ENCODE peak calls at places on chromosomes 12 and 14, in ten cellular contexts. U is GM23338, Y is ovary, N is IMR-90, H is heart left ventricle, P is A549, R is left lung, C is PC-3, A is ascending aorta, B is heart right ventricle. Q is an unnamed sample.

GRCh38 chr14:64899958-64900357 is 14.3 kb upstream of the CHURC1 start:
- DNase-seq in P (no peak), N (peak; percentile 22), Y (no peak), A (no peak), B (no peak), H (no peak), C (no peak), U (no peak), R (no peak), Q (no peak)

GRCh38 chr14:71286126-71286525 is 378.9 kb downstream of the PCNX1 start:
- DNase-seq in U (no peak), P (no peak), Y (no peak), A (no peak), N (no peak), B (no peak), R (no peak), C (peak; percentile 83), H (no peak), Q (no peak)

GRCh38 chr12:66804555-66804954 is 125.7 kb upstream of the GRIP1 start:
- DNase-seq in H (no peak), B (no peak), Y (no peak), R (no peak), U (peak; percentile 15), N (no peak), A (no peak), C (no peak), P (no peak), Q (no peak)

GRCh38 chr12:102067574-102068258 is 5.9 kb upstream of the WASHC3 start:
- DNase-seq in Y (no peak), H (no peak), U (no peak), A (no peak), C (no peak), B (no peak), P (no peak), R (no peak), N (peak; percentile 36), Q (no peak)

GRCh38 chr12:6946033-6946919 is 2.5 kb downstream of the C12orf57 start:
- DNase-seq in A (no peak), H (no peak), U (peak; percentile 95), C (peak; percentile 94), Y (no peak), B (peak; percentile 38), R (peak; percentile 92), N (no peak), P (peak; percentile 93), Q (peak; percentile 93)

GRCh38 chr12:85923767-85924331 is 49.8 kb downstream of the NTS start:
- DNase-seq in B (no peak), R (no peak), H (no peak), C (peak; percentile 60), P (no peak), U (peak; percentile 47), A (no peak), N (peak; percentile 49), Y (no peak), Q (peak; percentile 7)

GRCh38 chr14:52856139-52856538 is 64.7 kb upstream of the GNPNAT1 start:
- DNase-seq in U (no peak), Y (no peak), N (no peak), A (no peak), C (no peak), H (no peak), P (no peak), B (no peak), R (no peak), Q (no peak)

GRCh38 chr12:126483145-126484068 is 1418.2 kb downstream of the AACS start:
- DNase-seq in R (no peak), A (no peak), C (peak; percentile 81), Y (no peak), H (no peak), N (no peak), P (no peak), B (no peak), U (no peak), Q (peak; percentile 31)

GRCh38 chr14:24298892-24299254 is 707 bp downstream of the DHRS1 start:
- DNase-seq in N (peak; percentile 77), Y (no peak), P (peak; percentile 60), U (peak; percentile 30), R (no peak), A (no peak), C (peak; percentile 87), H (no peak), B (no peak), Q (peak; percentile 76)

GRCh38 chr14:92973265-92973797 is 50.4 kb downstream of the CHGA start:
- DNase-seq in A (no peak), R (peak; percentile 58), P (no peak), B (peak; percentile 82), N (peak; percentile 53), Y (peak; percentile 84), U (peak; percentile 89), H (peak; percentile 80), C (peak; percentile 73), Q (peak; percentile 48)

GRCh38 chr12:82040987-82041743 is 282.0 kb upstream of the PPFIA2 start:
- DNase-seq in R (no peak), A (no peak), B (no peak), P (no peak), N (no peak), U (no peak), H (no peak), Y (no peak), C (no peak), Q (no peak)

GRCh38 chr14:104865069-104865630 is at the start of gene CEP170B:
- DNase-seq in A (no peak), U (peak; percentile 57), Y (no peak), B (peak; percentile 57), R (peak; percentile 37), N (peak; percentile 21), H (peak; percentile 46), C (peak; percentile 36), P (peak; percentile 60), Q (no peak)

GRCh38 chr12:27333311-27334009 is 824 bp downstream of the BMAL2 start:
- DNase-seq in B (peak; percentile 31), P (no peak), U (peak; percentile 49), R (peak; percentile 64), H (peak; percentile 30), C (peak; percentile 46), A (no peak), Y (peak; percentile 19), N (no peak), Q (no peak)

GRCh38 chr14:52686176-52686575 is 9.2 kb downstream of the ERO1A start:
- DNase-seq in B (no peak), C (no peak), P (no peak), Y (no peak), N (no peak), A (no peak), U (no peak), H (no peak), R (no peak), Q (no peak)

DNA sequence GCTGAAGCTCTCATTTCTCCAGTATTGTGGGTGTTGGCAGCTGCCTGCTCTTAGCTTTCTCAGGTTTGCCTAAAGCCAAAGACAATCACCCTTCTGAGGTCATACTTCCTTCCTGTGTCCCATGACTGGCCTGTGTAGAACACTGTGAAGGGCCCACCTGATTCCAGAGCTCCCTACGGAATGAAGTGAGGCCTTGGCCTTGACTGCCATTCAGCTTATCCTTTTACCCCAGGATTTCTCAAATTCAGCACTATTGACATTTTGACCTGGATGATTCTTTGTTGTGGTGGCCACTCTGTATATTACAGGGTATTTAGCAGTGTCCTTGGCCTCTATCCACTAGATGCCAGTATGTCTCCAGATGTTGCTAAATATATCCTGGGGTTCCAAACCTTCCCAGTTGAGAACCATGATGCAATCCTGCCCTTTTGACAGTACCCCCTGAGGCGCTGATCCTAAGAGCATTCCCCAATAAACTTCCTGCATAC is 112.3 kb upstream of the KRR1 start:
- DNase-seq in P (peak; percentile 35), N (peak; percentile 33), A (no peak), H (no peak), Y (no peak), R (no peak), U (peak; percentile 78), C (peak; percentile 54), B (no peak), Q (peak; percentile 70)
- TF ChIP-seq CTCF in P (peak; percentile 50), N (peak; percentile 40), A (no peak), H (peak; percentile 33), Y (no peak), R (no peak), U (peak; percentile 75), C (peak; percentile 62), B (peak; percentile 52), Q (peak; percentile 84)

DNA sequence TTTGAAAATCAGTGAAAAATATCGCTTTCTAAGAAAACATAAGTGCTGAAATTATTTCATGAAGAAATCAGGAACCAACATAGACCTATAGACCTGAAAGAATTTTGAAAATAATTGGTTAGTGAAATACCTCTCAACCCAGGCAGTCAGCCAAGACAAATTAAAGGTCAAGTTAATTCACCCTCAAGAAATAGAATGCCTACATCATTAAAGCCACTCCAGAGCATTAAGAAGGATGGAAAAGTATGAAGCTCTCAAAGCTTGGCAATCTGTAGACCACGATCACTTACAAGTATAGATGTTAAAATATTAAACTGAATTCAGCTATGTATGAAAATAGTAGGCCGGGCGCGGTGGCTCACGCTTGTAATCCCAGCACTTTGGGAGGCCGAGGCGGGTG is 48.3 kb downstream of the SFSWAP start:
- DNase-seq in U (no peak), H (no peak), N (no peak), P (no peak), Y (no peak), R (no peak), A (no peak), C (no peak), B (no peak), Q (no peak)
- H3K4me1 ChIP-seq in U (no peaks in the 10 kb centered on the region), H (peaks cover 9% of the 10 kb centered on the region), N (no peaks in the 10 kb centered on the region), P (no peaks in the 10 kb centered on the region), Y (no peaks in the 10 kb centered on the region), R (no peaks in the 10 kb centered on the region), A (no peaks in the 10 kb centered on the region), C (no peaks in the 10 kb centered on the region), B (peaks cover 7% of the 10 kb centered on the region), Q (no peaks in the 10 kb centered on the region)

GRCh38 chr12:18919826-18920511 is 182.1 kb downstream of the CAPZA3 start:
- DNase-seq in P (no peak), C (no peak), B (no peak), Y (no peak), H (no peak), A (no peak), U (no peak), R (no peak), N (no peak), Q (no peak)
- H3K27ac ChIP-seq in P (no peak overlapping the region), C (no peak overlapping the region), B (no peak overlapping the region), Y (no peak overlapping the region), H (no peak overlapping the region), A (no peak overlapping the region), U (no peak overlapping the region), R (no peak overlapping the region), N (no peak overlapping the region), Q (no peak overlapping the region)

DNA sequence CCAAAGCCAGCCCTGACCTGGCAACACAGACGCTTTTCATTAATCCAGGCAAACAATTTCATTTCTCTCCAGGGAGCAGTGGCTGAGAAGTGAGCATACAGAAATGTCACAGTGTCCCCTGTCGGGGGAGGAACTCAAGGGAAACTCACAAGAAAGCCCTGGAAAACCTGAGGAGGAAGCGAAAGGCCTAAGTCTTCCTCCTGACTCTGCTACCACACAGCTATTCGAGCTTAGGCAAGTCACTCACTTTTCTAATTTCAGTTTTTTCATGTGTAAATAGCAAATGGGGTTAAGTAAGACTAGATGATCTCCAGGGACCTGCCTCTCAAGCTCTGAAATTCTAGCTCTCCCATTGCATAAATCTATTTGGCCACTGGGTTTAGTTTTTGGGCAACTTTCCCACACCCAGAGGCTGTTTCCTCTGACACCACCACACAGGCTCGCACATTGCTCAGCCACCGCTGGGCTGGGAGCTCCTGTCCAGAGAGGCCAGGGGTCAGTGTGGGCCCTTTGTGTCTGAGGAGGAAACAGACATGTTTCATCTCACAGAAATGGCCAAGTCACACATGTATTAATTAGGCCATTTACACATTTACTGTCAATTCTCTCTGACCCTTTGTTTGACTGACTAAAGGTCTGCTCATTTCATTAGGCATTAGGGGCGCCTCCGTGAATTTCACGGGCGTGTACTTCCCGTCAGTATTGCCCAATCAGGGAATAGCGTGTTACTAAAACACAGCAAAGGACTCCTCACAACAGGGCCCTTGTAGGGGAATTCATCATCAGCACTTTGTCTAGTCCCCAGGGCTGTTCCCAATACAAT is 9.8 kb upstream of the PNMA1 start:
- DNase-seq in R (peak; percentile 71), P (peak; percentile 74), C (peak; percentile 96), B (peak; percentile 74), N (peak; percentile 97), Y (peak; percentile 88), U (peak; percentile 35), A (peak; percentile 46), H (peak; percentile 77), Q (peak; percentile 62)
- TF ChIP-seq CTCF in R (peak; percentile 22), P (peak; percentile 23), C (peak; percentile 58), B (peak; percentile 42), N (peak; percentile 23), Y (no peak), U (peak; percentile 15), A (peak; percentile 40), H (peak; percentile 16), Q (no peak)

Q was measured in foreskin keratinocyte.